ENCODE peak calls at places on chromosomes 3 and 15, in six cellular contexts. U, T, O, L, X and N are unnamed samples.
A peak's percentile ranks its signal among the peaks of the same experiment; 100 is the strongest.

GRCh38 chr3:113097821-113098516 is 107.2 kb downstream of the GTPBP8 start:
- DNase-seq in U (no peak), T (peak; percentile 88), O (peak; percentile 93), L (no peak), X (no peak), N (peak; percentile 79)

GRCh38 chr15:35479423-35479822 is 66.5 kb downstream of the DPH6 start:
- DNase-seq in U (no peak), T (no peak), O (no peak), L (no peak), X (peak; percentile 20), N (no peak)

GRCh38 chr3:138081371-138082084 is 33.9 kb downstream of the DZIP1L start:
- DNase-seq in U (no peak), T (peak; percentile 82), O (no peak), L (no peak), X (no peak), N (peak; percentile 60)

GRCh38 chr3:127265581-127265981 is 22.3 kb downstream of the PRR20G start:
- DNase-seq in U (no peak), T (no peak), O (no peak), L (no peak), X (no peak), N (no peak)

GRCh38 chr3:61358364-61358763 is 107.1 kb upstream of the FHIT start:
- DNase-seq in U (no peak), T (no peak), O (peak; percentile 6), L (no peak), X (no peak), N (peak; percentile 75)

GRCh38 chr15:63198315-63198714 is 8.9 kb downstream of the RAB8B start:
- DNase-seq in U (no peak), T (peak; percentile 54), O (no peak), L (no peak), X (no peak), N (peak; percentile 64)

GRCh38 chr15:74830868-74831267 is 4.4 kb downstream of the CPLX3 start:
- DNase-seq in U (no peak), T (no peak), O (no peak), L (no peak), X (no peak), N (no peak)

GRCh38 chr3:133077688-133078087 is 39.5 kb downstream of the TMEM108 start:
- DNase-seq in U (no peak), T (no peak), O (no peak), L (no peak), X (no peak), N (no peak)

GRCh38 chr3:197309528-197310361 is 11.3 kb upstream of the DLG1 start:
- DNase-seq in U (no peak), T (peak; percentile 93), O (peak; percentile 43), L (no peak), X (no peak), N (peak; percentile 96)

GRCh38 chr3:13338996-13339395 is 81.1 kb downstream of the NUP210 start:
- DNase-seq in U (no peak), T (no peak), O (no peak), L (no peak), X (no peak), N (no peak)

GRCh38 chr3:56748663-56749231 is 53.0 kb downstream of the ARHGEF3 start:
- DNase-seq in U (no peak), T (no peak), O (no peak), L (no peak), X (no peak), N (peak; percentile 23)

GRCh38 chr3:85228966-85229365 is 270.2 kb downstream of the CADM2 start:
- DNase-seq in U (no peak), T (no peak), O (no peak), L (no peak), X (no peak), N (no peak)

GRCh38 chr3:64238971-64239667 is 13.9 kb upstream of the PRICKLE2 start:
- DNase-seq in U (peak; percentile 92), T (peak; percentile 97), O (peak; percentile 14), L (peak; percentile 83), X (peak; percentile 56), N (peak; percentile 97)

GRCh38 chr3:45960289-45960688 is 17.0 kb downstream of the CXCR6 start:
- DNase-seq in U (no peak), T (no peak), O (no peak), L (no peak), X (no peak), N (no peak)

GRCh38 chr3:29385056-29385455 is 104.2 kb downstream of the RBMS3 start:
- DNase-seq in U (no peak), T (no peak), O (no peak), L (no peak), X (no peak), N (peak; percentile 66)

GRCh38 chr15:82763361-82764142 is 42.3 kb downstream of the FSD2 start:
- DNase-seq in U (no peak), T (no peak), O (no peak), L (no peak), X (no peak), N (no peak)

GRCh38 chr3:183301937-183302580 is 49.0 kb downstream of the B3GNT5 start:
- DNase-seq in U (no peak), T (peak; percentile 16), O (no peak), L (no peak), X (no peak), N (peak; percentile 43)

GRCh38 chr15:75237316-75237982 is 20.7 kb upstream of the GOLGA6C start:
- DNase-seq in U (no peak), T (no peak), O (no peak), L (no peak), X (no peak), N (no peak)

GRCh38 chr15:34055868-34056595 is 17.0 kb upstream of the AVEN start:
- DNase-seq in U (no peak), T (peak; percentile 85), O (peak; percentile 94), L (no peak), X (no peak), N (peak; percentile 50)

GRCh38 chr3:50365080-50365841 is 5.9 kb upstream of the TMEM115 start:
- DNase-seq in U (peak; percentile 97), T (peak; percentile 49), O (peak; percentile 92), L (peak; percentile 78), X (peak; percentile 72), N (peak; percentile 66)

GRCh38 chr3:184358921-184359350 is 2.5 kb downstream of the CLCN2 start:
- DNase-seq in U (peak; percentile 21), T (no peak), O (no peak), L (no peak), X (no peak), N (no peak)

GRCh38 chr3:156817931-156818765 is 8.0 kb upstream of the LEKR1 start:
- DNase-seq in U (no peak), T (no peak), O (no peak), L (no peak), X (no peak), N (peak; percentile 43)

GRCh38 chr3:158313344-158313927 is 203.5 kb downstream of the RSRC1 start:
- DNase-seq in U (no peak), T (peak; percentile 7), O (peak; percentile 57), L (no peak), X (no peak), N (peak; percentile 43)

GRCh38 chr15:62964251-62964650 is 78.3 kb upstream of the TPM1 start:
- DNase-seq in U (no peak), T (peak; percentile 12), O (no peak), L (no peak), X (no peak), N (no peak)

GRCh38 chr3:41260063-41260450 is 60.8 kb downstream of the CTNNB1 start:
- DNase-seq in U (no peak), T (no peak), O (no peak), L (no peak), X (no peak), N (no peak)

GRCh38 chr15:31280037-31280830 is 46.4 kb upstream of the KLF13 start:
- DNase-seq in U (peak; percentile 29), T (no peak), O (no peak), L (no peak), X (no peak), N (no peak)

GRCh38 chr15:80574590-80574989 is 120.5 kb upstream of the ABHD17C start:
- DNase-seq in U (no peak), T (no peak), O (no peak), L (no peak), X (no peak), N (no peak)

GRCh38 chr15:78427985-78428384 is 10.0 kb upstream of the IREB2 start:
- DNase-seq in U (no peak), T (no peak), O (no peak), L (no peak), X (no peak), N (no peak)

GRCh38 chr15:78434134-78434533 is 3.9 kb upstream of the IREB2 start:
- DNase-seq in U (no peak), T (no peak), O (no peak), L (no peak), X (no peak), N (no peak)

GRCh38 chr15:78429477-78429876 is 8.5 kb upstream of the IREB2 start:
- DNase-seq in U (no peak), T (no peak), O (no peak), L (no peak), X (no peak), N (no peak)

GRCh38 chr15:78432664-78433063 is 5.4 kb upstream of the IREB2 start:
- DNase-seq in U (no peak), T (no peak), O (no peak), L (no peak), X (no peak), N (no peak)

GRCh38 chr15:78431955-78432354 is 6.1 kb upstream of the IREB2 start:
- DNase-seq in U (no peak), T (no peak), O (no peak), L (no peak), X (no peak), N (no peak)
- H3K18ac ChIP-seq in U (no peak overlapping the region), T (no peak overlapping the region), O (no peak overlapping the region), L (no peak overlapping the region), X (no peak overlapping the region), N (no peak overlapping the region)

GRCh38 chr15:99709243-99709986 is 23.8 kb downstream of the LYSMD4 start:
- DNase-seq in U (no peak), T (no peak), O (no peak), L (no peak), X (no peak), N (no peak)

GRCh38 chr15:99708563-99708962 is 24.7 kb downstream of the LYSMD4 start:
- DNase-seq in U (no peak), T (peak; percentile 91), O (peak; percentile 5), L (no peak), X (no peak), N (peak; percentile 96)

GRCh38 chr15:99716540-99716939 is 16.7 kb downstream of the LYSMD4 start:
- DNase-seq in U (no peak), T (no peak), O (no peak), L (no peak), X (no peak), N (no peak)

GRCh38 chr15:99711685-99712084 is 21.6 kb downstream of the LYSMD4 start:
- DNase-seq in U (no peak), T (no peak), O (no peak), L (no peak), X (no peak), N (no peak)

GRCh38 chr15:99712415-99712814 is 20.8 kb downstream of the LYSMD4 start:
- DNase-seq in U (peak; percentile 69), T (no peak), O (no peak), L (no peak), X (no peak), N (no peak)
- H4K91ac ChIP-seq in U (no peak overlapping the region), T (no peak overlapping the region), O (no peak overlapping the region), L (no peak overlapping the region), X (no peak overlapping the region), N (no peak overlapping the region)

GRCh38 chr3:129768728-129769127 is 124.8 kb downstream of the TMCC1 start:
- DNase-seq in U (no peak), T (no peak), O (no peak), L (no peak), X (no peak), N (no peak)
- H3K18ac ChIP-seq in U (no peak overlapping the region), T (no peak overlapping the region), O (no peak overlapping the region), L (no peak overlapping the region), X (no peak overlapping the region), N (no peak overlapping the region)

GRCh38 chr3:144104146-144104545 is 132.5 kb downstream of the DIPK2A start:
- DNase-seq in U (no peak), T (no peak), O (no peak), L (no peak), X (peak; percentile 66), N (no peak)
- H4K91ac ChIP-seq in U (no peak overlapping the region), T (no peak overlapping the region), O (no peak overlapping the region), L (no peak overlapping the region), X (no peak overlapping the region), N (no peak overlapping the region)